ENCODE peak calls at places on chromosome 11, in seven cellular contexts. B is RKO; U is NCI-H2029; T is immature natural killer cell; A is activated CD4-positive, alpha-beta T cell treated with anti-CD3 and anti-CD28 coated beads, Interleukin-2, amount 10 ng/mL, durations not matched to agents 7 days and 5 days; O is osteoblast; H is tibial artery. W is an unnamed sample.

GRCh38 chr11:48080301-48080861 is 100.0 kb downstream of the PTPRJ start:
- DNase-seq in T (no peak), H (no peak), B (no peak), A (no peak), O (no peak), U (no peak), W (no peak)

GRCh38 chr11:131854391-131854790 is 484.0 kb downstream of the NTM start:
- DNase-seq in H (no peak), A (no peak), B (no peak), O (no peak), T (no peak), U (no peak), W (no peak)

GRCh38 chr11:19606856-19607655 is 105.6 kb upstream of the NAV2 start:
- DNase-seq in H (no peak), O (no peak), T (no peak), U (no peak), A (no peak), B (no peak), W (no peak)

GRCh38 chr11:115391598-115391997 is 112.6 kb downstream of the CADM1 start:
- DNase-seq in O (no peak), B (no peak), H (no peak), U (peak; percentile 25), A (no peak), T (no peak), W (no peak)

GRCh38 chr11:130639369-130639768 is 190.9 kb downstream of the ADAMTS15 start:
- DNase-seq in T (no peak), O (no peak), B (no peak), A (no peak), H (no peak), U (no peak), W (no peak)

GRCh38 chr11:43712676-43713075 is 32.1 kb downstream of the HSD17B12 start:
- DNase-seq in A (no peak), B (no peak), H (no peak), O (no peak), T (no peak), U (no peak), W (no peak)

GRCh38 chr11:118912742-118913410 is 12.8 kb downstream of the BCL9L start:
- DNase-seq in B (no peak), T (peak; percentile 38), H (no peak), O (peak; percentile 90), U (no peak), A (no peak), W (peak; percentile 58)

GRCh38 chr11:120842195-120842594 is 181.7 kb upstream of the TBCEL start:
- DNase-seq in T (no peak), O (no peak), H (no peak), A (no peak), B (no peak), U (no peak), W (no peak)

GRCh38 chr11:133996671-133997070 is 39.9 kb upstream of the IGSF9B start:
- DNase-seq in U (no peak), T (no peak), O (no peak), B (no peak), H (no peak), A (no peak), W (no peak)

GRCh38 chr11:119051440-119052162 is 5.4 kb downstream of the HYOU1 start:
- DNase-seq in T (no peak), A (no peak), H (no peak), O (peak; percentile 32), U (no peak), B (no peak), W (no peak)

GRCh38 chr11:17012712-17013547 is 1.3 kb downstream of the PLEKHA7 start:
- DNase-seq in A (no peak), O (peak; percentile 99), U (no peak), B (peak; percentile 85), H (peak; percentile 75), T (no peak), W (peak; percentile 79)

GRCh38 chr11:13277719-13278619 is at the start of gene BMAL1:
- DNase-seq in U (no peak), O (peak; percentile 84), H (peak; percentile 85), T (peak; percentile 61), B (peak; percentile 48), A (peak; percentile 57), W (no peak)

GRCh38 chr11:112470355-112470754 is 209.7 kb upstream of the PLET1 start:
- DNase-seq in U (no peak), H (no peak), O (no peak), A (no peak), T (no peak), B (no peak), W (no peak)

GRCh38 chr11:119374632-119375394 is 6.7 kb downstream of the USP2 start:
- DNase-seq in O (peak; percentile 80), U (no peak), T (no peak), B (no peak), A (no peak), H (peak; percentile 68), W (no peak)

GRCh38 chr11:71304491-71304890 is 52.1 kb upstream of the SHANK2 start:
- DNase-seq in A (no peak), U (no peak), T (no peak), B (no peak), O (no peak), H (peak; percentile 6), W (no peak)

GRCh38 chr11:95768521-95768920 is 21.1 kb downstream of the FAM76B start:
- DNase-seq in T (no peak), A (no peak), H (no peak), U (no peak), B (no peak), O (no peak), W (no peak)

GRCh38 chr11:103659138-103659734 is 377.2 kb upstream of the DDI1 start:
- DNase-seq in O (no peak), H (no peak), B (peak; percentile 37), T (no peak), U (no peak), A (no peak), W (peak; percentile 44)

GRCh38 chr11:35418282-35418846 is 994 bp downstream of the SLC1A2 start:
- DNase-seq in U (peak; percentile 5), H (no peak), T (no peak), B (no peak), A (no peak), O (no peak), W (no peak)

GRCh38 chr11:74647404-74647803 is 55.0 kb downstream of the POLD3 start:
- DNase-seq in O (no peak), B (no peak), H (no peak), T (no peak), U (no peak), A (no peak), W (no peak)

GRCh38 chr11:96257036-96257435 is 86.0 kb downstream of the MAML2 start:
- DNase-seq in B (no peak), T (no peak), H (no peak), O (no peak), A (no peak), U (no peak), W (no peak)

GRCh38 chr11:64226507-64227051 is 505 bp downstream of the NUDT22 start:
- DNase-seq in T (peak; percentile 70), O (no peak), H (no peak), B (peak; percentile 78), A (peak; percentile 73), U (peak; percentile 68), W (peak; percentile 22)

GRCh38 chr11:15854245-15854644 is 502.1 kb downstream of the SOX6 start:
- DNase-seq in H (no peak), U (no peak), A (no peak), B (no peak), T (no peak), O (no peak), W (no peak)

W was measured in ACHN.